ENCODE peak calls at places on chromosomes 4 and X, in five cellular contexts. One of them, this sample, is unnamed.
A peak's percentile ranks its signal among the peaks of the same experiment; 100 is the strongest.

GRCh38 chr4:53671757-53672156 is 80.5 kb upstream of the LNX1 start:
- DNase-seq in HepG2: no peak
- DNase-seq in SK-N-SH: no peak
- DNase-seq in K562: no peak
- DNase-seq in GM12878: no peak
- DNase-seq in this sample: no peak

GRCh38 chr4:70945046-70945445 is 42.9 kb downstream of the MOB1B start:
- DNase-seq in HepG2: no peak
- DNase-seq in SK-N-SH: no peak
- DNase-seq in K562: no peak
- DNase-seq in GM12878: no peak
- DNase-seq in this sample: peak; percentile 36

GRCh38 chrX:150868625-150869024 is 29.8 kb downstream of the CD99L2 start:
- DNase-seq in HepG2: no peak
- DNase-seq in SK-N-SH: no peak
- DNase-seq in K562: no peak
- DNase-seq in GM12878: no peak
- DNase-seq in this sample: no peak

GRCh38 chr4:82509029-82509428 is 52.8 kb downstream of the TMEM150C start:
- DNase-seq in HepG2: no peak
- DNase-seq in SK-N-SH: no peak
- DNase-seq in K562: no peak
- DNase-seq in GM12878: no peak
- DNase-seq in this sample: no peak

GRCh38 chr4:14650127-14650526 is 352.2 kb upstream of the CPEB2 start:
- DNase-seq in HepG2: no peak
- DNase-seq in SK-N-SH: no peak
- DNase-seq in K562: no peak
- DNase-seq in GM12878: no peak
- DNase-seq in this sample: no peak

GRCh38 chrX:112840382-112841113 is at the start of gene AMOT:
- DNase-seq in HepG2: peak; percentile 1
- DNase-seq in SK-N-SH: peak; percentile 83
- DNase-seq in K562: peak; percentile 70
- DNase-seq in GM12878: no peak
- DNase-seq in this sample: peak; percentile 14

GRCh38 chr4:73019462-73020047 is 50.0 kb downstream of the COX18 start:
- DNase-seq in HepG2: peak; percentile 23
- DNase-seq in SK-N-SH: peak; percentile 49
- DNase-seq in K562: peak; percentile 24
- DNase-seq in GM12878: no peak
- DNase-seq in this sample: peak; percentile 22

GRCh38 chr4:18582841-18583240 is 561.3 kb upstream of the LCORL start:
- DNase-seq in HepG2: no peak
- DNase-seq in SK-N-SH: no peak
- DNase-seq in K562: no peak
- DNase-seq in GM12878: no peak
- DNase-seq in this sample: no peak

GRCh38 chr4:152408514-152409327 is 127.2 kb downstream of the FBXW7 start:
- DNase-seq in HepG2: peak; percentile 37
- DNase-seq in SK-N-SH: peak; percentile 8
- DNase-seq in K562: peak; percentile 13
- DNase-seq in GM12878: no peak
- DNase-seq in this sample: no peak

GRCh38 chrX:68832101-68832416 is 3.2 kb downstream of the EFNB1 start:
- DNase-seq in HepG2: no peak
- DNase-seq in SK-N-SH: peak; percentile 58
- DNase-seq in K562: no peak
- DNase-seq in GM12878: no peak
- DNase-seq in this sample: peak; percentile 72

GRCh38 chrX:125436855-125437254 is 117.2 kb downstream of the TEX13C start:
- DNase-seq in HepG2: no peak
- DNase-seq in SK-N-SH: no peak
- DNase-seq in K562: peak; percentile 10
- DNase-seq in GM12878: no peak
- DNase-seq in this sample: peak; percentile 2

GRCh38 chrX:77979870-77980269 is 10.4 kb upstream of the PGAM4 start:
- DNase-seq in HepG2: no peak
- DNase-seq in SK-N-SH: no peak
- DNase-seq in K562: no peak
- DNase-seq in GM12878: no peak
- DNase-seq in this sample: no peak

GRCh38 chr4:24203896-24204295 is 314.0 kb upstream of the PPARGC1A start:
- DNase-seq in HepG2: no peak
- DNase-seq in SK-N-SH: no peak
- DNase-seq in K562: no peak
- DNase-seq in GM12878: no peak
- DNase-seq in this sample: no peak

GRCh38 chr4:108762559-108763225 is at the start of gene ETNPPL:
- DNase-seq in HepG2: peak; percentile 21
- DNase-seq in SK-N-SH: peak; percentile 55
- DNase-seq in K562: no peak
- DNase-seq in GM12878: no peak
- DNase-seq in this sample: no peak

GRCh38 chr4:106864231-106864630 is 171.9 kb downstream of the DKK2 start:
- DNase-seq in HepG2: no peak
- DNase-seq in SK-N-SH: no peak
- DNase-seq in K562: no peak
- DNase-seq in GM12878: no peak
- DNase-seq in this sample: no peak

DNA sequence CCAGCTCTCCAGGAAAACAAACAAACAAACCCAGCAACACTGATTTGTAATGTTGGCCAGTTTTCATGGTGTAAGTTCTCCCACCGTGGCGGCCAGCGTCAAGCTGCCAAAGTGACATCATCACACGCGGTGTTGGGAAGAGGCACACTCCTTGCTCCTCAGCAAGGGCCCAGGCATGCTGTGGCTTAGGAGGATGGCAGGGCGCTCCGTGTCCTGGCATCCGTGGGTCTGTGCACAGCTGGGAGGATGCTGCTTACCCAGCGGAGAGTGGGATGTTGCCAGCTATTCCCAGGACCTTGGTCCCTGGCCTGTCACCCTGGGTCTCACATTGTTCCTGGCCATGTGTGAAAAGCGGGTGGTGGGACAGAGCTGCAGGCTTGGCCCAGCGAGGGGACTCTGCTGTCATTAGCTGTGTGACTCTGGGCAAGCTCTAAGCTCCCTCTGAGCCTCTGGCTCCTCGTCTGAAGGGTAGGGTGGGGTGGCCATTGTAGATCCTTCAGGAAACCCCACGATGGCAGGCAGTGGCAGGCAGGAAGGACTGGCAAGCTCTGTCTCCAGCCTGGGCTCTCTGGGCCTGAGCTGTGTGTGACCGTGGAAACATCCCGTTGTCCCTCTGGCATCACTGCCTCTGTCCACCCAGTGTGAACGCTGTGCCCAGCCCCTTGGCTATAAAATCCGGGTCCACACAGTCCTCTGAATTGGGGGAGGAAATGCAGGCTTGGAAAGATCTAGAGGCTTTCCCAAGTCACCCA is 10.8 kb downstream of the PSAPL1 start:
- DNase-seq in HepG2: no peak
- DNase-seq in SK-N-SH: peak; percentile 24
- DNase-seq in K562: no peak
- DNase-seq in GM12878: no peak
- DNase-seq in this sample: no peak
- TF ChIP-seq GABPA in HepG2: no peak
- TF ChIP-seq GABPA in SK-N-SH: no peak
- TF ChIP-seq GABPA in K562: no peak
- TF ChIP-seq GABPA in GM12878: no peak
- TF ChIP-seq GABPA in this sample: no peak

GRCh38 chr4:179307297-179308136 is 1865.3 kb upstream of the AGA start:
- DNase-seq in HepG2: peak; percentile 24
- DNase-seq in SK-N-SH: peak; percentile 34
- DNase-seq in K562: peak; percentile 20
- DNase-seq in GM12878: peak; percentile 1
- DNase-seq in this sample: peak; percentile 6
- TF ChIP-seq CTCF in HepG2: peak; percentile 68
- TF ChIP-seq CTCF in SK-N-SH: peak; percentile 78
- TF ChIP-seq CTCF in K562: peak; percentile 39
- TF ChIP-seq CTCF in GM12878: peak; percentile 62
- TF ChIP-seq CTCF in this sample: peak; percentile 50

DNA sequence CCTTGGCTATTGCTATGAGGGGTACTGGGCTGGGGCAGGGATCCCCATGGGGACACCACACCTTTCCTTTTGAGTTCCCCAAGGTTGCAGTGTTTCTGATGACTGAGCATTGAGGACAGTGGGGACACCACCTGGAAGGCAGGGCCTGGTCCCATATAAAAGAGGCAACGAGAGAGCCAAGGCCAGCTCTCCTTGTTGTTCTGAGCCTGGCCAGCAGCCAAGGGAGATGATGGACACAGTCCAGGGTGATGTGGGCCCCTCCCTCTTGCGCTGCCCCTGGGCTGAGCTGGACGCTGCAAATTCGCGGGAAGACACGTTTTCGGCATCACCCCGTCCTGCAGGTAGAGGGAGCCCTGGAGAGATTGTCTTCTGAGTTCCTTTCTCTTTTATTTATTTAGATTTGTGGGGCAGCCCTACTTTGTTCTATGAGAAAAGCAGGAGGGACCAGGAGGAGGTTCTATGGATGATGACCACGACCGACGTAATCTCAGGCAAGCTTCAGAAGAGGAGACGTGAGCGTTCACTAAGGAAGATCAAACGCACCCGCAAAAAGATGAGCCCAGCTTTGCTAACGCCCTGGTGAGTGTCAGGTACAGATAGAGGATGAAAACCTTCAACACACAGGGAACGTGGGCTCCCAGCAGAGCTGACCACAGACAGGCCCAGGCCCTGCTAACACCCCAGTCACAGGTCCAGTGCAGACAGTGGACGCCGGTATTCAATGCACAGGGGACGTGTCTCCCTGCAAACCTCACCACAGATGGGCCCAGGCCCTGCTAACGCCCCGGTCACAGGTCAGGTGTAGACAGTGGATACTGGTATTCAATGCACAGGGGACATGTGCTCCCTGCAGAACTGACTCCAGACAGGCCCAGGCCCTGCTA is 97.4 kb downstream of the SHOX start:
- DNase-seq in HepG2: peak; percentile 9
- DNase-seq in SK-N-SH: no peak
- DNase-seq in K562: peak; percentile 13
- DNase-seq in GM12878: no peak
- DNase-seq in this sample: peak; percentile 14
- TF ChIP-seq GABPA in HepG2: no peak
- TF ChIP-seq GABPA in SK-N-SH: no peak
- TF ChIP-seq GABPA in K562: no peak
- TF ChIP-seq GABPA in GM12878: no peak
- TF ChIP-seq GABPA in this sample: no peak

DNA sequence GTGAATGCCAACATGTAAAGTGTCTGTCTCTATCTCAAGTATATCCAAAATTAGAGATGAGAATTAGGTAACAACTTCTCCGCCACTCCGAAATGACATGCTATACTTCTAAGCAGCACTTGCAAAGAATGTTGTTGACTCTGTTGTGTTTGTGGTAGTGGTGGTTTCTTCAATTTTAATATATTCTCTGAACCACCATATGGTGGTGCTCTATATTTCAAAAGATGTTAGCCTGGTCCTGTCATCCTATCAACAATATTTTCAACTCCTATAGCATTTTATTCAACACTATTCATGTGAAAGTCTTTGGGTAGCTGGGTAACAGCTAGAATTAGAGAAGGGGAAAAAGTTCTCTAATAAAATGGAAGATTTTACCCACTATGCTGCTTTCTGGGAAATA is 1622.8 kb upstream of the IGFBP7 start:
- DNase-seq in HepG2: no peak
- DNase-seq in SK-N-SH: peak; percentile 16
- DNase-seq in K562: no peak
- DNase-seq in GM12878: no peak
- DNase-seq in this sample: no peak
- TF ChIP-seq CTCF in HepG2: no peak
- TF ChIP-seq CTCF in SK-N-SH: no peak
- TF ChIP-seq CTCF in K562: no peak
- TF ChIP-seq CTCF in GM12878: no peak
- TF ChIP-seq CTCF in this sample: no peak

GRCh38 chr4:113411496-113411938 is 350.0 kb downstream of the CAMK2D start:
- DNase-seq in HepG2: peak; percentile 15
- DNase-seq in SK-N-SH: no peak
- DNase-seq in K562: no peak
- DNase-seq in GM12878: no peak
- DNase-seq in this sample: no peak
- TF ChIP-seq GABPA in HepG2: no peak
- TF ChIP-seq GABPA in SK-N-SH: no peak
- TF ChIP-seq GABPA in K562: no peak
- TF ChIP-seq GABPA in GM12878: no peak
- TF ChIP-seq GABPA in this sample: no peak